ENCODE peak calls at places on chromosomes 16 and 17, in six cellular contexts. U, S, N, L, Y and Z are unnamed samples.
A peak's percentile ranks its signal among the peaks of the same experiment; 100 is the strongest.

GRCh38 chr16:57112403-57113041 is 20.1 kb downstream of the CPNE2 start:
- DNase-seq in U (no peak), S (no peak), N (no peak), L (no peak), Y (peak; percentile 29), Z (no peak)

GRCh38 chr17:73003487-73003886 is 89.0 kb downstream of the SLC39A11 start:
- DNase-seq in U (peak; percentile 74), S (peak; percentile 34), N (no peak), L (no peak), Y (no peak), Z (no peak)

GRCh38 chr17:63437287-63438091 is 8.6 kb downstream of the CYB561 start:
- DNase-seq in U (no peak), S (no peak), N (no peak), L (no peak), Y (no peak), Z (no peak)

GRCh38 chr16:457732-458400 is 32.4 kb downstream of the RAB11FIP3 start:
- DNase-seq in U (peak; percentile 25), S (no peak), N (no peak), L (no peak), Y (peak; percentile 39), Z (no peak)

GRCh38 chr17:82497483-82498405 is 21.8 kb upstream of the FOXK2 start:
- DNase-seq in U (peak; percentile 85), S (no peak), N (peak; percentile 68), L (peak; percentile 40), Y (peak; percentile 74), Z (peak; percentile 82)

GRCh38 chr17:19730829-19731228 is 14.4 kb upstream of the SLC47A2 start:
- DNase-seq in U (no peak), S (no peak), N (no peak), L (no peak), Y (no peak), Z (no peak)

GRCh38 chr17:2214887-2215615 is 88.5 kb downstream of the SMG6 start:
- DNase-seq in U (no peak), S (no peak), N (no peak), L (no peak), Y (peak; percentile 93), Z (peak; percentile 88)

GRCh38 chr17:79990051-79990592 is 45.5 kb downstream of the TBC1D16 start:
- DNase-seq in U (no peak), S (no peak), N (no peak), L (no peak), Y (no peak), Z (no peak)

GRCh38 chr16:56353054-56353921 is 72.1 kb downstream of the AMFR start:
- DNase-seq in U (no peak), S (peak; percentile 19), N (no peak), L (no peak), Y (no peak), Z (no peak)

GRCh38 chr16:70685061-70685937 is 554 bp downstream of the MTSS2 start:
- DNase-seq in U (no peak), S (no peak), N (no peak), L (no peak), Y (peak; percentile 32), Z (no peak)

GRCh38 chr17:77148959-77149510 is 8.3 kb downstream of the SEC14L1 start:
- DNase-seq in U (no peak), S (no peak), N (no peak), L (no peak), Y (no peak), Z (no peak)

GRCh38 chr17:71118039-71118438 is 948.7 kb downstream of the KCNJ2 start:
- DNase-seq in U (no peak), S (no peak), N (no peak), L (no peak), Y (peak; percentile 8), Z (peak; percentile 18)

GRCh38 chr17:1880851-1881630 is 51.2 kb downstream of the RPA1 start:
- DNase-seq in U (no peak), S (no peak), N (no peak), L (peak; percentile 21), Y (no peak), Z (peak; percentile 39)

GRCh38 chr17:42679001-42679491 is 2.3 kb upstream of the PLEKHH3 start:
- DNase-seq in U (no peak), S (peak; percentile 72), N (no peak), L (no peak), Y (peak; percentile 79), Z (peak; percentile 39)

GRCh38 chr17:41825175-41825845 is 10.7 kb downstream of the NT5C3B start:
- DNase-seq in U (no peak), S (no peak), N (no peak), L (no peak), Y (no peak), Z (no peak)

GRCh38 chr16:76474048-76474447 is 196.8 kb downstream of the CNTNAP4 start:
- DNase-seq in U (no peak), S (no peak), N (no peak), L (no peak), Y (no peak), Z (no peak)

GRCh38 chr16:61892531-61892930 is 143.7 kb downstream of the CDH8 start:
- DNase-seq in U (no peak), S (no peak), N (no peak), L (no peak), Y (no peak), Z (no peak)

GRCh38 chr16:84508502-84508901 is 4.0 kb upstream of the MEAK7 start:
- DNase-seq in U (no peak), S (no peak), N (no peak), L (no peak), Y (no peak), Z (no peak)

GRCh38 chr16:26795184-26795583 is 271.5 kb upstream of the C16orf82 start:
- DNase-seq in U (no peak), S (peak; percentile 42), N (no peak), L (no peak), Y (no peak), Z (no peak)

GRCh38 chr17:60524463-60525346 is 1.3 kb downstream of the APPBP2 start:
- DNase-seq in U (no peak), S (no peak), N (peak; percentile 17), L (no peak), Y (peak; percentile 48), Z (peak; percentile 37)

GRCh38 chr17:79071161-79071560 is 3.5 kb upstream of the ENGASE start:
- DNase-seq in U (no peak), S (no peak), N (no peak), L (no peak), Y (no peak), Z (no peak)

GRCh38 chr17:1908699-1909309 is 79.0 kb downstream of the RPA1 start:
- DNase-seq in U (peak; percentile 50), S (peak; percentile 78), N (no peak), L (peak; percentile 69), Y (peak; percentile 77), Z (peak; percentile 73)

GRCh38 chr17:43220511-43221125 is 7.8 kb downstream of the CCDC200 start:
- DNase-seq in U (no peak), S (no peak), N (peak; percentile 30), L (no peak), Y (no peak), Z (no peak)

GRCh38 chr17:20284018-20284417 is 183.3 kb downstream of the LGALS9B start:
- DNase-seq in U (no peak), S (no peak), N (no peak), L (peak; percentile 5), Y (no peak), Z (peak; percentile 42)

GRCh38 chr17:67377727-67378443 is 804 bp downstream of the PITPNC1 start:
- DNase-seq in U (peak; percentile 42), S (peak; percentile 69), N (no peak), L (peak; percentile 57), Y (peak; percentile 57), Z (peak; percentile 35)

GRCh38 chr16:16933861-16934260 is 536.9 kb downstream of the XYLT1 start:
- DNase-seq in U (no peak), S (peak; percentile 79), N (peak; percentile 59), L (no peak), Y (no peak), Z (no peak)

GRCh38 chr16:80150978-80151705 is 389.7 kb upstream of the DYNLRB2 start:
- DNase-seq in U (no peak), S (no peak), N (no peak), L (no peak), Y (no peak), Z (peak; percentile 51)

GRCh38 chr17:40121191-40121885 is 433 bp upstream of the MSL1 start:
- DNase-seq in U (no peak), S (peak; percentile 46), N (no peak), L (no peak), Y (peak; percentile 66), Z (peak; percentile 49)

GRCh38 chr17:68939195-68939594 is 16.0 kb downstream of the ABCA8 start:
- DNase-seq in U (no peak), S (no peak), N (no peak), L (no peak), Y (no peak), Z (no peak)

GRCh38 chr17:17236295-17237025 is 508 bp downstream of the FLCN start:
- DNase-seq in U (no peak), S (no peak), N (no peak), L (peak; percentile 18), Y (peak; percentile 62), Z (peak; percentile 31)

GRCh38 chr17:40284085-40284713 is 3.5 kb upstream of the CDC6 start:
- DNase-seq in U (peak; percentile 88), S (no peak), N (no peak), L (no peak), Y (peak; percentile 85), Z (peak; percentile 83)

GRCh38 chr17:43584666-43585102 is 38.5 kb upstream of the ETV4 start:
- DNase-seq in U (peak; percentile 79), S (no peak), N (no peak), L (no peak), Y (no peak), Z (peak; percentile 52)

GRCh38 chr17:68378202-68379149 is 78.8 kb downstream of the WIPI1 start:
- DNase-seq in U (peak; percentile 80), S (peak; percentile 66), N (peak; percentile 60), L (no peak), Y (peak; percentile 100), Z (peak; percentile 94)

GRCh38 chr16:89581045-89581695 is 5.6 kb downstream of the CPNE7 start:
- DNase-seq in U (peak; percentile 91), S (no peak), N (no peak), L (no peak), Y (peak; percentile 99), Z (peak; percentile 99)
- H3K4me2 ChIP-seq in U (no peak overlapping the region), S (no peak overlapping the region), N (no peak overlapping the region), L (no peak overlapping the region), Y (no peak overlapping the region), Z (no peak overlapping the region)

GRCh38 chr17:7867881-7868329 is 10.1 kb downstream of the CYB5D1 start:
- DNase-seq in U (no peak), S (no peak), N (no peak), L (no peak), Y (no peak), Z (no peak)
- H4K91ac ChIP-seq in U (no peak overlapping the region), S (no peak overlapping the region), N (no peak overlapping the region), L (no peak overlapping the region), Y (no peak overlapping the region), Z (no peak overlapping the region)

DNA sequence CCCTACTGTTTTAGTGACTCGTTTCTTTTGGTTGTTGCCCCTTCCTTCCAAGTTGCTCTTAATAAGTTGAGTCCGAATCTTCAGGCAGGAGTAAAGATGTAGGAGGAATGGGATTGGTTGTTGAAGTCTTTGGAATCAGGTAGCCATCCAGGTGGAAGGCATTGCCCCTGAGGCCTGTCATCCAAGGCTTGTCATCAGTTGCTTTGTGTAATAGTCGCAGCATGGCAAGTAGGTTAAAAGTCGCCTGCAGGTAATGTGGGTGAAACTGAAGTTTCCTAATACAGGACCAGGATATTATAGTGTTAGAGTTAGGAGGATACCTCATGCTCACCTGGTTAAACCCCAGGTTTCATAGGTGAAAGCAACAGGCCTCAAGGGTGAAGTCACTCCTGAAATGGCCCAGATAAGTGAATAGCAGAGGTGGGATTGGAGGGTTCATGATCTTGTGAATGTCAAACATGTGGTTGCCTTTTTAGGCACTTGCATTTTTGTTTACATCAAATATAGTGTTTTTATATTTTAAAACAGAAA is 934 bp downstream of the PCTP start:
- DNase-seq in U (peak; percentile 72), S (no peak), N (no peak), L (no peak), Y (no peak), Z (no peak)
- H3K4me2 ChIP-seq in U (peak overlapping the region; percentile 66), S (peak overlapping the region; percentile 71), N (peak overlapping the region; percentile 91), L (peak overlapping the region; percentile 62), Y (peak overlapping the region; percentile 40), Z (peak overlapping the region; percentile 90)

GRCh38 chr17:28711723-28712036 is at the start of gene PROCA1:
- DNase-seq in U (no peak), S (no peak), N (no peak), L (no peak), Y (no peak), Z (no peak)
- H4K91ac ChIP-seq in U (peak within 1 kb of the TSS; percentile 99), S (no peak within 1 kb of the TSS), N (peak within 1 kb of the TSS; percentile 89), L (peak within 1 kb of the TSS; percentile 90), Y (peak within 1 kb of the TSS; percentile 73), Z (peak within 1 kb of the TSS; percentile 91)